ENCODE peak calls at places on chromosomes 16 and 17, in four cellular contexts. O, T, K and C are unnamed samples.

GRCh38 chr17:38898812-38899348 is 26.5 kb upstream of the LASP1NB start:
- DNase-seq in T (peak), O (no peak), K (peak), C (no peak)

GRCh38 chr16:12341423-12341822 is 364.9 kb downstream of the SNX29 start:
- DNase-seq in T (no peak), O (no peak), K (no peak), C (peak)

GRCh38 chr16:17078950-17079631 is 391.7 kb downstream of the XYLT1 start:
- DNase-seq in O (no peak), K (no peak), T (no peak), C (no peak)

GRCh38 chr16:31704138-31704537 is 169.5 kb upstream of the ZNF267 start:
- DNase-seq in K (no peak), O (no peak), T (no peak), C (no peak)

GRCh38 chr17:60641126-60641525 is 36.5 kb upstream of the BCAS3 start:
- DNase-seq in O (no peak), T (no peak), K (no peak), C (no peak)

GRCh38 chr17:1045456-1045855 is 48.5 kb downstream of the TIMM22 start:
- DNase-seq in K (no peak), O (no peak), T (no peak), C (no peak)

GRCh38 chr17:48492401-48493298 is 38.2 kb downstream of the HOXB1 start:
- DNase-seq in O (peak), K (no peak), T (peak), C (peak)

GRCh38 chr17:40714473-40714872 is 10.9 kb upstream of the KRT24 start:
- DNase-seq in K (no peak), O (no peak), T (no peak), C (no peak)

GRCh38 chr16:82585675-82586074 is 41.1 kb upstream of the CDH13 start:
- DNase-seq in O (no peak), T (no peak), K (no peak), C (peak)

GRCh38 chr16:86864586-86864985 is 286.2 kb downstream of the FOXL1 start:
- DNase-seq in T (no peak), O (no peak), K (no peak), C (no peak)

GRCh38 chr17:75044716-75045115 is 2.1 kb downstream of the ATP5PD start:
- DNase-seq in K (no peak), T (no peak), O (no peak), C (no peak)

GRCh38 chr17:75034236-75034908 is 12.4 kb downstream of the ATP5PD start:
- DNase-seq in O (peak), T (peak), K (peak), C (peak)

GRCh38 chr17:75041656-75042280 is 5.0 kb downstream of the ATP5PD start:
- DNase-seq in O (no peak), K (no peak), T (no peak), C (no peak)

GRCh38 chr17:75036643-75037268 is 10.0 kb downstream of the ATP5PD start:
- DNase-seq in K (no peak), T (peak), O (peak), C (peak)

DNA sequence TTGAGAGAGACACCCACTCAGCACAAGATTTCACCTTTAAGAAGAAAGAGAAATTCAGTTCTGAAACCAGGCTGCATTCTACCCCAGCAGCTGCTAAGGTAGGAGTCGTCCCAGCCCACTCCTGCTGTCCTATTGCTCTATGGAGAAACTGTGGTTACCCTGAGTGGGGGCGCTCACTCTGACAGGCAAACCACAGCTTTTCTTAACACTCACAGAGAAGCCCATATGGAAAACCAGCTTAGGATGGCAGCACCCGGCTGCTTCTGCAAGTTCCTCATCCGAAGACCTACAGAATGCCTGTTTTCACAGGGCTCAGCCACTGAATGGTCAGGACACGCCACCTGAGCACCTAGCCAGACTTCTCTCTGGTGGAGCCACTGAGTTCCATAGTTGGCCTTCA is 7.5 kb downstream of the ATP5PD start:
- DNase-seq in T (no peak), K (no peak), O (no peak), C (no peak)
- TF ChIP-seq ELK1 in T (no peak), K (no peak), O (no peak), C (no peak)

GRCh38 chr17:8994319-8994718 is 27.0 kb upstream of the NTN1 start:
- DNase-seq in K (peak), T (peak), O (no peak), C (peak)
- TF ChIP-seq CTCF in K (peak), T (peak), O (peak), C (peak)

GRCh38 chr17:65472602-65473001 is 88.8 kb downstream of the AXIN2 start:
- DNase-seq in K (no peak), T (no peak), O (no peak), C (no peak)
- TF ChIP-seq ELK1 in K (no peak), T (no peak), O (no peak), C (no peak)

DNA sequence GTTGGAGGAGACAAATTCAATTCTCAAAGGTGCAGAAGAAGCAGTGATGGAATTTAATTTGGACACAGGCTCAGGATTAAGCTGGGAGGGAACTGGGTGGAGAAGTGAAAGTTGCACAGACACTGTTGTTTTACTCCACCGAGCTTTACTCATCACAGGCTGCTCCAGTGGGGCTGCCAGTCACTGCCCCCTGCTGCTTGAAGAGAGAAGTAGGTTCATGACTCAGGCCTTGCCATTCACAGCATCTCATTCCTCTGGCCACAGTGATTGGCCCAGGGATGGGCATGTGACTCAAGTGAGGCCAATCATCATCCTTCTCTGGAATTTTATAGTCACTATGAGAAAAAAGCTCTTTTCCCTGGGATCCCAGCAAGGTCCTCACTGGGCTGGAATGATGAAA is 11.8 kb downstream of the GNAO1 start:
- DNase-seq in T (peak), O (peak), K (no peak), C (peak)
- TF ChIP-seq CTCF in T (peak), O (no peak), K (peak), C (peak)

GRCh38 chr17:68463211-68463990 is 6.1 kb upstream of the WIPI1 start:
- DNase-seq in K (no peak), T (no peak), O (no peak), C (no peak)
- TF ChIP-seq ELK1 in K (no peak), T (no peak), O (no peak), C (no peak)

DNA sequence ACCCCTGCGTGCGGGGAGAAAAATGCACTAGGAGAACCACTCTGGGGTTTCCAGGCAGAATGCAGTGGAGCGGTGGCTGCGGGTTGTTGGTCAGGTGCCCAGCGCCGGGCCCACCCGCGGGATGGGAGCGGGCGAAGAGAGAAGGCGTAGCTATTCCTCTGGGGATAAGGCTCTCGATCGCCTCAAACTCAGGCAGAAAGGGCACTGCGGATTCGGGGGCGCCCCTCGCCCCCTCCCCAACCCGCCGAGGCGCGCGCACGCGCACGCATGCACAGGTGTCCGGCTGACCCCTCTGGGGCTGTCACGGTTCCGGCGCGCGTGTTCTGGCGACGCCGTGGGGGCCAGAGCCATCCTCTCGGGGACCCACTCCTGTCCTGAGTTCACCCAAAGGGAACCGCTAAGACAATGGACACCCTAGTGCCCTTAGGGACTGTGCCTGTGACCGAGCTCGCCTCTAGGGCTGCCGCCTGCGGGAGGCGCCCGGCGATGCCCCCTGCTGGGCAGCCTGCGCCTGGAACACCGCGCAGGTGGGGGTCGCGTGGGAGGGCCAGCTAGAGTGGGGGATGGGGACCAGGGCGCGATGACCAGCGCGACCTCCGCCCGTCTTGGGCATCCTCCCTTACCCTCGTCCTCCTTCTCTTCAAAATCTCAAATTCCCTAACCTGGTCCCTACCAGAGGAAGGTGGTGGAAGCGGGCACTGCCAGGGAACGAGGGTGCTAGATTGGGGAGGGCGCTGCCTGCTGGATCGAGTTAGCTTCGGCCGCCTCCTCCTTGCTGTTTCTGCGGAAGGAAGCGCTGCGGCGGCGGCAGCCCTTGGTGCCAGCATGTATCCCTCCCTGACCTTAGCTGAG is 14.4 kb upstream of the CBX8 start:
- DNase-seq in O (peak), K (no peak), T (peak), C (no peak)
- TF ChIP-seq CTCF in O (peak), K (peak), T (peak), C (peak)

DNA sequence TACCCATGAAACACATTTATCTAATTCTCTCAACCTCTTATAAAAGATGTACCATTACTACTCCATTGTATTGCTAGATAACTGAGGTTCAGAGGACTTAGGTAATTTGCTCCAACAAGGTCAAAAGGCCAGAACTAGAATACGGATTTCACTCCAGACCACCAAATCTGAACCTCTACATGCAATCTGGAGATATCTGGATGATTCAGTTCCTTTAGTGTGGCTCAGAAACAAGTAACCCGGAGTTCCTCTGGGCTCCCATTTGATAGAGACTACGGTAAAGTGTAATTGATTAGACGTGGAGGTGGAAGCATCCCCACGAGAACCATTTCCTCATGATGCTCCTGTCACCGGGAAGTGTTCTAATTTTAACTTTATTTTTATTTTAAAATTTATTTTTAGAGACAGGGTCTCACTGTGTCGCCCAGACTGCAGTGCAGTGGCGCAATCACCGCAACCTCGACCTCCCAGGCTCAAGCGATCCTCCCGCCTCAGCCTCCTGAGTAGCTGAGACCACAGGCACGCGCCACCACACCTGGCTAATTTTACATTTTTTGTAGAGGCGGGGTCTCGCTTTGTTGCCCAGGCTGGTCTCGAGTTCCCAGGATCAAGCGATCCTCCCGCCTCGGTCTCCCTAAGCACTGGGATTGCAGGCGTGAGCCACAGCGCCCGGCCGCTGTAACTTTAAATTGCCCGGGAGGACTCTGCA is 608 bp upstream of the COX10 start:
- DNase-seq in K (no peak), O (no peak), T (no peak), C (no peak)
- TF ChIP-seq ELK1 in K (no peak), O (no peak), T (no peak), C (no peak)

DNA sequence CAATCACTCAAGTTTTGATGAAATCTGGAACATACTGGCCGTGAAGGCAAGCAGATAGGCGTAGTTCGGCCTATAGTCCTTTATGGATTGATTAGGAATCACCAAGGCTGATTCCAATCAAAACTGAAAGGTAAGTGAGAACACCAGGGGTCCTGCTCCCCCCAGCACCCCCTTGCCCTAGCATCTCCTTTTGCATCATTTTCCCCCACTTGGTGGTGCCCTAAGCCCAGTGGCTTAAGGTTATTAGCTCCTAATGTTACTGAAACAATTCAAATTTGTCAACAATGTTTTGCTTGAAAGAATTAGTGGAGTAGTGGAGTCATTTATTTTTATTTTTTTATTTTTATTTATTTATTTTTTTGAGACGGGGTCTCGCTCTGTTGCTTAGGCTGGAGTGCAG is 4.9 kb downstream of the SLFN14 start:
- DNase-seq in K (no peak), T (peak), O (no peak), C (no peak)
- TF ChIP-seq CTCF in K (peak), T (peak), O (peak), C (peak)

GRCh38 chr16:49921791-49922456 is 66.0 kb upstream of the ZNF423 start:
- DNase-seq in O (peak), K (no peak), T (peak), C (peak)
- TF ChIP-seq ELK1 in O (no peak), K (no peak), T (no peak), C (no peak)

GRCh38 chr17:44628234-44629188 is 27.8 kb upstream of the MEIOC start:
- DNase-seq in K (peak), O (no peak), T (peak), C (no peak)
- TF ChIP-seq CTCF in K (no peak), O (no peak), T (no peak), C (no peak)